ENCODE peak calls at places on chromosomes 7 and 10, in ten cellular contexts. B, W, Q, L, O, S, Y, E, M and C are unnamed samples.

GRCh38 chr10:33880291-33880690 is 545.8 kb upstream of the NRP1 start:
- DNase-seq in B (no peak), W (no peak), Q (no peak), L (no peak), O (no peak), S (no peak), Y (no peak), E (no peak), M (no peak), C (no peak)

GRCh38 chr7:70354409-70355169 is 756.3 kb downstream of the AUTS2 start:
- DNase-seq in B (no peak), W (no peak), Q (no peak), L (no peak), O (no peak), S (no peak), Y (no peak), E (no peak), M (no peak), C (no peak)

GRCh38 chr7:35802649-35803048 is 1.8 kb downstream of the SEPTIN7 start:
- DNase-seq in B (no peak), W (no peak), Q (no peak), L (no peak), O (no peak), S (no peak), Y (peak), E (peak), M (no peak), C (no peak)

GRCh38 chr7:83410989-83411591 is 237.8 kb downstream of the SEMA3E start:
- DNase-seq in B (peak), W (peak), Q (no peak), L (no peak), O (no peak), S (no peak), Y (peak), E (peak), M (no peak), C (no peak)

GRCh38 chr10:71747808-71748523 is 25.4 kb downstream of the VSIR start:
- DNase-seq in B (no peak), W (no peak), Q (peak), L (no peak), O (peak), S (no peak), Y (peak), E (no peak), M (no peak), C (no peak)

GRCh38 chr7:30148951-30149459 is 14.2 kb downstream of the MTURN start:
- DNase-seq in B (no peak), W (no peak), Q (no peak), L (no peak), O (no peak), S (no peak), Y (no peak), E (no peak), M (no peak), C (no peak)

GRCh38 chr7:30984359-30985107 is 20.8 kb downstream of the GHRHR start:
- DNase-seq in B (no peak), W (peak), Q (no peak), L (no peak), O (no peak), S (peak), Y (no peak), E (no peak), M (no peak), C (no peak)

GRCh38 chr10:134205-134742 is 981 bp upstream of the ZMYND11 start:
- DNase-seq in B (no peak), W (no peak), Q (no peak), L (no peak), O (no peak), S (no peak), Y (no peak), E (no peak), M (no peak), C (peak)

GRCh38 chr10:9069136-9069535 is 1014.6 kb downstream of the GATA3 start:
- DNase-seq in B (no peak), W (peak), Q (no peak), L (no peak), O (no peak), S (no peak), Y (no peak), E (no peak), M (no peak), C (no peak)

GRCh38 chr7:137592232-137592896 is 248.8 kb upstream of the PTN start:
- DNase-seq in B (peak), W (peak), Q (peak), L (peak), O (no peak), S (peak), Y (peak), E (peak), M (no peak), C (peak)

GRCh38 chr7:122847871-122848473 is 38.3 kb downstream of the CADPS2 start:
- DNase-seq in B (no peak), W (no peak), Q (no peak), L (no peak), O (no peak), S (no peak), Y (no peak), E (no peak), M (no peak), C (no peak)

GRCh38 chr7:112101083-112101846 is 104.9 kb downstream of the DOCK4 start:
- DNase-seq in B (no peak), W (no peak), Q (peak), L (no peak), O (no peak), S (no peak), Y (no peak), E (no peak), M (no peak), C (no peak)

GRCh38 chr7:112097524-112097923 is 108.7 kb downstream of the DOCK4 start:
- DNase-seq in B (no peak), W (no peak), Q (no peak), L (no peak), O (no peak), S (no peak), Y (no peak), E (no peak), M (no peak), C (no peak)

GRCh38 chr7:112105584-112106540 is 100.3 kb downstream of the DOCK4 start:
- DNase-seq in B (no peak), W (no peak), Q (no peak), L (no peak), O (no peak), S (no peak), Y (no peak), E (no peak), M (no peak), C (no peak)

GRCh38 chr7:112104153-112104552 is 102.0 kb downstream of the DOCK4 start:
- DNase-seq in B (no peak), W (no peak), Q (no peak), L (no peak), O (no peak), S (no peak), Y (no peak), E (no peak), M (no peak), C (no peak)

DNA sequence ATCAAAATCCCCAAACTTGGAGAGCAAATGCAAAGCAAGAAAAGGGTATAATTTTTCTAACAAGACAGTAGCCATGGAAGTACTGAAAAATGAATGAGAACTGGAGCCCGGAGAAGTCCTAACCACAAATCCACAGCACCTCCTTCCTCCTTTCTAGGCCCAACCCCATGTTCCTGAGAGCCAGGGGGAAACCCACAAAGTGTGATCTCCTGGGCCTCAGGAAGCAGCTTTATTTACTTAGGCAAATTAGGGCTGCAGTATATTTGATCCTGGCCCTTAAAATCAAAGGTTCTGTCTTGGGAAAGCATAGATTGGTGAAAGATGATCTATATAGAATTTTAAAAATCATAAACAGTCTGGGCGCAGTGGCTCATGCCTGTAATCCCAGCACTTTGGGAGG is 103.0 kb downstream of the DOCK4 start:
- DNase-seq in B (no peak), W (no peak), Q (peak), L (no peak), O (no peak), S (no peak), Y (no peak), E (no peak), M (no peak), C (no peak)
- TF ChIP-seq POLR2A in B (no peak), W (no peak), Q (no peak), L (no peak), O (no peak), S (no peak), Y (no peak), E (no peak), M (no peak), C (no peak)

DNA sequence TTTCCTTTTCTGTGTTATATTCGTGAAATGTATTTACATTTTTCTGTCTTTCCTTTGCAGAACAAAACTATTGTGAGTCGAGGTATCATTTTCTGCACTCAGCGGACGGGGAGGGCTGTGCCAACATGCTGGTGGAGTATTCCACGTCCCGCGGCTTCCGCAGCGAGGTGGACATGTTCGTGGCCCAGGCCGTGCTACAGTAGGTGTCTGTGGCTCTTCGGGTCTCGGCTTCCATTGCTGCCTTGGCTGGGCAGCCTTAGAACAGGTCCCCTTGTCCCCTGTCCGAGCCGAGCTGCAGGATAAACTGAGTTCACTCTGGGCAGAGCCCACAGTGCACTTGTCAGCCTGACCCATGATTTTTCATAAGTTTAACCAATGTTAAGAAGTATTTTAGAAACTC is 14.5 kb downstream of the GET4 start:
- DNase-seq in B (no peak), W (no peak), Q (no peak), L (no peak), O (no peak), S (no peak), Y (no peak), E (no peak), M (no peak), C (no peak)
- TF ChIP-seq EP300 in B (no peak), W (no peak), Q (no peak), L (no peak), O (no peak), S (no peak), Y (no peak), E (no peak), M (no peak), C (no peak)

DNA sequence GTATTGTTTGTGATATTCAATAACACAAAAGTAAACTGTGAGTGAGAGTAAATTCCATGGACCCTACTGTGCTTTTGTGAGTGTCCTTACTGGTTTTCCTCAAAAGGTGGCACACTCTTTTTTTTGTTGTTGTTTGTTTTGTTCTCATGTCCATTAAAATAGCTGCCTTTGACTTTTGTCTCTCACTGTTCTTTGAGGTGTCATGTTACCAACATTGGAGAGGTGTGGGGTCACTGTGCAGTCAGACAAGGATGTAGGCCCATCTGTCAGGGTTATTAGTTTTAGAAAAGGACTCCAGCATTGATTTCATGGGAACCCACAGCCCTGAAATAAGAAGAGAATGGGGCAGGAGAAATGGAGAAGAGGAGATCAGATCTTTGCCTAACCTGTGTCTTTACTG is 383.1 kb downstream of the SORCS3 start:
- DNase-seq in B (no peak), W (no peak), Q (no peak), L (no peak), O (no peak), S (no peak), Y (no peak), E (no peak), M (no peak), C (no peak)
- H3K27ac ChIP-seq in B (peak), W (no peak), Q (no peak), L (no peak), O (no peak), S (no peak), Y (no peak), E (no peak), M (no peak), C (no peak)

GRCh38 chr7:3174515-3175318 is 126.3 kb upstream of the SDK1 start:
- DNase-seq in B (no peak), W (peak), Q (no peak), L (peak), O (no peak), S (no peak), Y (no peak), E (no peak), M (no peak), C (no peak)
- TF ChIP-seq POLR2A in B (no peak), W (no peak), Q (no peak), L (no peak), O (no peak), S (no peak), Y (no peak), E (no peak), M (no peak), C (no peak)

GRCh38 chr10:30510184-30510931 is 76.4 kb downstream of the MAP3K8 start:
- DNase-seq in B (peak), W (peak), Q (peak), L (peak), O (no peak), S (no peak), Y (peak), E (no peak), M (no peak), C (no peak)
- TF ChIP-seq EP300 in B (peak), W (no peak), Q (no peak), L (no peak), O (no peak), S (no peak), Y (peak), E (no peak), M (no peak), C (no peak)

DNA sequence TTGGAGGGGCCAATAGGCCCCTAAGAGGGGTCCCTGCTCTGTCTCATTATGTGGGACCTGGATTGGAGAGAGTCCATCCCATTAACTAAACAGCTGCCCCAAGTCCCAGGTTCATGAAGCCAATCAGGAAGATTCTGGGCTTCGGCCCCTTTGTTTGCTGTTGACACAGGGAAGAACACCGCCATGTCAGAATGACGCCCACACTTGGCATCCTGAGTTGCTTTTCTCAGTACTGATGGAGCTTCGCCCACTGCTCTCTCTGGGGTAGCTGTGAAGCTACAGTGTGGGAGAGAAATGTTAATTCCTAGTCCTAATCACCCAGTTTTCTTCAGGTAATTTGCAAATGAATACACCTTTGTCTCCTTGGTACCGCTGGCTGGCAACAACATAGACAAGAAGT is 264.7 kb downstream of the GLRX3 start:
- DNase-seq in B (no peak), W (no peak), Q (no peak), L (no peak), O (no peak), S (no peak), Y (no peak), E (no peak), M (no peak), C (no peak)
- H3K27ac ChIP-seq in B (no peak), W (no peak), Q (no peak), L (no peak), O (no peak), S (no peak), Y (no peak), E (no peak), M (no peak), C (no peak)

GRCh38 chr7:102433319-102434038 is at the start of gene ORAI2:
- DNase-seq in B (peak), W (peak), Q (peak), L (peak), O (no peak), S (peak), Y (peak), E (no peak), M (no peak), C (peak)
- TF ChIP-seq POLR2A in B (no peak), W (peak), Q (no peak), L (no peak), O (peak), S (no peak), Y (no peak), E (no peak), M (no peak), C (peak)

GRCh38 chr7:51797371-51797770 is 480.8 kb upstream of the COBL start:
- DNase-seq in B (no peak), W (no peak), Q (no peak), L (no peak), O (no peak), S (no peak), Y (no peak), E (no peak), M (no peak), C (no peak)

DNA sequence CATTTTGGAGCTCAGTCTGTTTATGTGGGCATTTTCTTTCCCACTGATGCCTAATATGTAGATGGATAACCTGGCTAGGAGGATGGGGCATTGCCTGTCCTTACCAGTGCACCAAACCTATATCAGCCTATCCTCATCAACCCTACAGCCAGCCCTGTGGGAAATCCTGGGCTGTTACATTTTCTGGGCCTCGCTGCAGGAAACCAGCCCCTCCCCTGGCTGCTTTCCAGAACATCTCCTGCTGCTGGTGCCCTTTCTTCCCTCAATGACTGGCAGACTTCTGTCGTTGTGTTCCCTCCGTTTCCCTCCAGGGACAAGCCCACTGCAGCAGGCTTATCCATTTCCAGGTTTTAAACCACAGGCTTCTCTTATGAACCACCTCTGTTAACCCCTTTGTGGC is 486.1 kb upstream of the COBL start:
- DNase-seq in B (no peak), W (no peak), Q (no peak), L (no peak), O (no peak), S (no peak), Y (no peak), E (no peak), M (no peak), C (no peak)
- TF ChIP-seq EP300 in B (no peak), W (no peak), Q (no peak), L (no peak), O (no peak), S (no peak), Y (no peak), E (no peak), M (no peak), C (no peak)

GRCh38 chr10:30694492-30695228 is 65.1 kb upstream of the LYZL2 start:
- DNase-seq in B (no peak), W (no peak), Q (no peak), L (no peak), O (no peak), S (no peak), Y (no peak), E (no peak), M (no peak), C (no peak)

GRCh38 chr10:30687698-30688213 is 58.2 kb upstream of the LYZL2 start:
- DNase-seq in B (peak), W (peak), Q (peak), L (peak), O (no peak), S (peak), Y (peak), E (peak), M (no peak), C (peak)

GRCh38 chr10:30688456-30688855 is 58.9 kb upstream of the LYZL2 start:
- DNase-seq in B (no peak), W (no peak), Q (no peak), L (no peak), O (no peak), S (no peak), Y (no peak), E (no peak), M (no peak), C (no peak)

GRCh38 chr10:30686706-30687105 is 57.2 kb upstream of the LYZL2 start:
- DNase-seq in B (no peak), W (no peak), Q (no peak), L (no peak), O (no peak), S (no peak), Y (no peak), E (no peak), M (no peak), C (no peak)

GRCh38 chr10:30691601-30692015 is 62.1 kb upstream of the LYZL2 start:
- DNase-seq in B (no peak), W (no peak), Q (no peak), L (no peak), O (no peak), S (no peak), Y (peak), E (no peak), M (no peak), C (no peak)
- H3K27ac ChIP-seq in B (peak), W (no peak), Q (no peak), L (no peak), O (no peak), S (no peak), Y (no peak), E (no peak), M (peak), C (no peak)